ENCODE peak calls at places on chromosomes 5 and 9, in nine cellular contexts. One of them, this sample, is unnamed.

GRCh38 chr9:118929317-118929716 is 439.9 kb downstream of the BRINP1 start:
- DNase-seq in GM06990: no peak
- DNase-seq in colonic mucosa: no peak
- DNase-seq in RWPE2: no peak
- DNase-seq in fibroblast of pulmonary artery: no peak
- DNase-seq in kidney: no peak
- DNase-seq in HepG2: no peak
- DNase-seq in astrocyte of the spinal cord: peak
- DNase-seq in uterus: no peak
- DNase-seq in this sample: no peak

GRCh38 chr9:96441798-96442445 is 8.0 kb upstream of the HABP4 start:
- DNase-seq in GM06990: peak
- DNase-seq in colonic mucosa: peak
- DNase-seq in RWPE2: no peak
- DNase-seq in fibroblast of pulmonary artery: peak
- DNase-seq in kidney: no peak
- DNase-seq in HepG2: peak
- DNase-seq in astrocyte of the spinal cord: no peak
- DNase-seq in uterus: no peak
- DNase-seq in this sample: no peak

GRCh38 chr5:173919443-173919842 is 31.3 kb downstream of the CPEB4 start:
- DNase-seq in GM06990: no peak
- DNase-seq in colonic mucosa: peak
- DNase-seq in RWPE2: no peak
- DNase-seq in fibroblast of pulmonary artery: peak
- DNase-seq in kidney: no peak
- DNase-seq in HepG2: peak
- DNase-seq in astrocyte of the spinal cord: no peak
- DNase-seq in uterus: no peak
- DNase-seq in this sample: no peak

GRCh38 chr5:52799358-52799982 is 11.8 kb downstream of the ITGA1 start:
- DNase-seq in GM06990: no peak
- DNase-seq in colonic mucosa: peak
- DNase-seq in RWPE2: no peak
- DNase-seq in fibroblast of pulmonary artery: peak
- DNase-seq in kidney: peak
- DNase-seq in HepG2: peak
- DNase-seq in astrocyte of the spinal cord: peak
- DNase-seq in uterus: peak
- DNase-seq in this sample: peak

GRCh38 chr5:65480306-65480865 is 1.3 kb downstream of the ADAMTS6 start:
- DNase-seq in GM06990: peak
- DNase-seq in colonic mucosa: peak
- DNase-seq in RWPE2: peak
- DNase-seq in fibroblast of pulmonary artery: peak
- DNase-seq in kidney: peak
- DNase-seq in HepG2: peak
- DNase-seq in astrocyte of the spinal cord: peak
- DNase-seq in uterus: peak
- DNase-seq in this sample: no peak

GRCh38 chr5:93723005-93723404 is 18.4 kb downstream of the POU5F2 start:
- DNase-seq in GM06990: no peak
- DNase-seq in colonic mucosa: no peak
- DNase-seq in RWPE2: no peak
- DNase-seq in fibroblast of pulmonary artery: peak
- DNase-seq in kidney: no peak
- DNase-seq in HepG2: no peak
- DNase-seq in astrocyte of the spinal cord: no peak
- DNase-seq in uterus: no peak
- DNase-seq in this sample: no peak

GRCh38 chr5:163789870-163790269 is 284.5 kb downstream of the MAT2B start:
- DNase-seq in GM06990: no peak
- DNase-seq in colonic mucosa: no peak
- DNase-seq in RWPE2: no peak
- DNase-seq in fibroblast of pulmonary artery: peak
- DNase-seq in kidney: no peak
- DNase-seq in HepG2: no peak
- DNase-seq in astrocyte of the spinal cord: peak
- DNase-seq in uterus: no peak
- DNase-seq in this sample: no peak

GRCh38 chr9:87310827-87311564 is 186.7 kb upstream of the DAPK1 start:
- DNase-seq in GM06990: no peak
- DNase-seq in colonic mucosa: no peak
- DNase-seq in RWPE2: no peak
- DNase-seq in fibroblast of pulmonary artery: no peak
- DNase-seq in kidney: no peak
- DNase-seq in HepG2: no peak
- DNase-seq in astrocyte of the spinal cord: no peak
- DNase-seq in uterus: no peak
- DNase-seq in this sample: no peak

GRCh38 chr9:101567725-101567993 is 27.1 kb downstream of the PPP3R2 start:
- DNase-seq in GM06990: no peak
- DNase-seq in colonic mucosa: no peak
- DNase-seq in RWPE2: no peak
- DNase-seq in fibroblast of pulmonary artery: no peak
- DNase-seq in kidney: no peak
- DNase-seq in HepG2: no peak
- DNase-seq in astrocyte of the spinal cord: no peak
- DNase-seq in uterus: no peak
- DNase-seq in this sample: no peak

GRCh38 chr9:132078369-132079356 is 1.0 kb downstream of the MED27 start:
- DNase-seq in GM06990: peak
- DNase-seq in colonic mucosa: peak
- DNase-seq in RWPE2: no peak
- DNase-seq in fibroblast of pulmonary artery: peak
- DNase-seq in kidney: no peak
- DNase-seq in HepG2: no peak
- DNase-seq in astrocyte of the spinal cord: peak
- DNase-seq in uterus: no peak
- DNase-seq in this sample: no peak

GRCh38 chr9:18338042-18338441 is 135.9 kb upstream of the ADAMTSL1 start:
- DNase-seq in GM06990: no peak
- DNase-seq in colonic mucosa: no peak
- DNase-seq in RWPE2: no peak
- DNase-seq in fibroblast of pulmonary artery: no peak
- DNase-seq in kidney: no peak
- DNase-seq in HepG2: no peak
- DNase-seq in astrocyte of the spinal cord: peak
- DNase-seq in uterus: no peak
- DNase-seq in this sample: no peak

GRCh38 chr5:14266171-14266570 is 123.0 kb downstream of the TRIO start:
- DNase-seq in GM06990: no peak
- DNase-seq in colonic mucosa: no peak
- DNase-seq in RWPE2: no peak
- DNase-seq in fibroblast of pulmonary artery: no peak
- DNase-seq in kidney: no peak
- DNase-seq in HepG2: no peak
- DNase-seq in astrocyte of the spinal cord: no peak
- DNase-seq in uterus: no peak
- DNase-seq in this sample: no peak

GRCh38 chr9:90053027-90053426 is 448.2 kb downstream of the GADD45G start:
- DNase-seq in GM06990: no peak
- DNase-seq in colonic mucosa: no peak
- DNase-seq in RWPE2: no peak
- DNase-seq in fibroblast of pulmonary artery: no peak
- DNase-seq in kidney: no peak
- DNase-seq in HepG2: no peak
- DNase-seq in astrocyte of the spinal cord: no peak
- DNase-seq in uterus: no peak
- DNase-seq in this sample: no peak

GRCh38 chr9:119611564-119611963 is 242.3 kb upstream of the BRINP1 start:
- DNase-seq in GM06990: no peak
- DNase-seq in colonic mucosa: no peak
- DNase-seq in RWPE2: no peak
- DNase-seq in fibroblast of pulmonary artery: no peak
- DNase-seq in kidney: no peak
- DNase-seq in HepG2: no peak
- DNase-seq in astrocyte of the spinal cord: no peak
- DNase-seq in uterus: no peak
- DNase-seq in this sample: no peak

GRCh38 chr5:124245276-124245675 is 501.2 kb downstream of the ZNF608 start:
- DNase-seq in GM06990: no peak
- DNase-seq in colonic mucosa: no peak
- DNase-seq in RWPE2: no peak
- DNase-seq in fibroblast of pulmonary artery: no peak
- DNase-seq in kidney: no peak
- DNase-seq in HepG2: no peak
- DNase-seq in astrocyte of the spinal cord: no peak
- DNase-seq in uterus: no peak
- DNase-seq in this sample: no peak

GRCh38 chr5:164475339-164475977 is 970.0 kb downstream of the MAT2B start:
- DNase-seq in GM06990: no peak
- DNase-seq in colonic mucosa: no peak
- DNase-seq in RWPE2: no peak
- DNase-seq in fibroblast of pulmonary artery: peak
- DNase-seq in kidney: no peak
- DNase-seq in HepG2: peak
- DNase-seq in astrocyte of the spinal cord: peak
- DNase-seq in uterus: no peak
- DNase-seq in this sample: no peak

GRCh38 chr9:3401556-3401955 is 124.2 kb downstream of the RFX3 start:
- DNase-seq in GM06990: no peak
- DNase-seq in colonic mucosa: no peak
- DNase-seq in RWPE2: no peak
- DNase-seq in fibroblast of pulmonary artery: no peak
- DNase-seq in kidney: no peak
- DNase-seq in HepG2: no peak
- DNase-seq in astrocyte of the spinal cord: peak
- DNase-seq in uterus: no peak
- DNase-seq in this sample: no peak

GRCh38 chr5:178590141-178590923 is at the start of gene COL23A1:
- DNase-seq in GM06990: peak
- DNase-seq in colonic mucosa: peak
- DNase-seq in RWPE2: no peak
- DNase-seq in fibroblast of pulmonary artery: peak
- DNase-seq in kidney: peak
- DNase-seq in HepG2: no peak
- DNase-seq in astrocyte of the spinal cord: peak
- DNase-seq in uterus: peak
- DNase-seq in this sample: no peak
- TF ChIP-seq CTCF in GM06990: peak
- TF ChIP-seq CTCF in colonic mucosa: peak
- TF ChIP-seq CTCF in RWPE2: peak
- TF ChIP-seq CTCF in fibroblast of pulmonary artery: peak
- TF ChIP-seq CTCF in kidney: peak
- TF ChIP-seq CTCF in HepG2: peak
- TF ChIP-seq CTCF in astrocyte of the spinal cord: peak
- TF ChIP-seq CTCF in uterus: peak
- TF ChIP-seq CTCF in this sample: peak

GRCh38 chr9:92717201-92718085 is 47.2 kb downstream of the BICD2 start:
- DNase-seq in GM06990: peak
- DNase-seq in colonic mucosa: no peak
- DNase-seq in RWPE2: no peak
- DNase-seq in fibroblast of pulmonary artery: no peak
- DNase-seq in kidney: no peak
- DNase-seq in HepG2: no peak
- DNase-seq in astrocyte of the spinal cord: no peak
- DNase-seq in uterus: no peak
- DNase-seq in this sample: no peak

GRCh38 chr9:92714016-92714415 is 44.1 kb upstream of the IPPK start:
- DNase-seq in GM06990: no peak
- DNase-seq in colonic mucosa: no peak
- DNase-seq in RWPE2: no peak
- DNase-seq in fibroblast of pulmonary artery: no peak
- DNase-seq in kidney: no peak
- DNase-seq in HepG2: no peak
- DNase-seq in astrocyte of the spinal cord: no peak
- DNase-seq in uterus: no peak
- DNase-seq in this sample: no peak

GRCh38 chr9:92714787-92715487 is 45.0 kb upstream of the IPPK start:
- DNase-seq in GM06990: no peak
- DNase-seq in colonic mucosa: no peak
- DNase-seq in RWPE2: peak
- DNase-seq in fibroblast of pulmonary artery: no peak
- DNase-seq in kidney: peak
- DNase-seq in HepG2: no peak
- DNase-seq in astrocyte of the spinal cord: no peak
- DNase-seq in uterus: no peak
- DNase-seq in this sample: peak

GRCh38 chr9:92716557-92716956 is 46.6 kb upstream of the IPPK start:
- DNase-seq in GM06990: peak
- DNase-seq in colonic mucosa: peak
- DNase-seq in RWPE2: peak
- DNase-seq in fibroblast of pulmonary artery: peak
- DNase-seq in kidney: peak
- DNase-seq in HepG2: peak
- DNase-seq in astrocyte of the spinal cord: peak
- DNase-seq in uterus: peak
- DNase-seq in this sample: no peak

GRCh38 chr9:92715488-92716231 is 45.7 kb upstream of the IPPK start:
- DNase-seq in GM06990: no peak
- DNase-seq in colonic mucosa: peak
- DNase-seq in RWPE2: peak
- DNase-seq in fibroblast of pulmonary artery: no peak
- DNase-seq in kidney: no peak
- DNase-seq in HepG2: no peak
- DNase-seq in astrocyte of the spinal cord: no peak
- DNase-seq in uterus: no peak
- DNase-seq in this sample: no peak
- TF ChIP-seq CTCF in GM06990: no peak
- TF ChIP-seq CTCF in colonic mucosa: no peak
- TF ChIP-seq CTCF in RWPE2: no peak
- TF ChIP-seq CTCF in fibroblast of pulmonary artery: no peak
- TF ChIP-seq CTCF in kidney: no peak
- TF ChIP-seq CTCF in HepG2: no peak
- TF ChIP-seq CTCF in astrocyte of the spinal cord: no peak
- TF ChIP-seq CTCF in uterus: no peak
- TF ChIP-seq CTCF in this sample: no peak

GRCh38 chr5:135740475-135740874 is 94.0 kb upstream of the SLC25A48 start:
- DNase-seq in GM06990: no peak
- DNase-seq in colonic mucosa: peak
- DNase-seq in RWPE2: no peak
- DNase-seq in fibroblast of pulmonary artery: no peak
- DNase-seq in kidney: no peak
- DNase-seq in HepG2: no peak
- DNase-seq in astrocyte of the spinal cord: no peak
- DNase-seq in uterus: no peak
- DNase-seq in this sample: no peak
- TF ChIP-seq CTCF in GM06990: no peak
- TF ChIP-seq CTCF in colonic mucosa: no peak
- TF ChIP-seq CTCF in RWPE2: no peak
- TF ChIP-seq CTCF in fibroblast of pulmonary artery: no peak
- TF ChIP-seq CTCF in kidney: no peak
- TF ChIP-seq CTCF in HepG2: no peak
- TF ChIP-seq CTCF in astrocyte of the spinal cord: no peak
- TF ChIP-seq CTCF in uterus: no peak
- TF ChIP-seq CTCF in this sample: no peak

GRCh38 chr5:141392429-141393198 is at the start of gene PCDHGA8:
- DNase-seq in GM06990: no peak
- DNase-seq in colonic mucosa: no peak
- DNase-seq in RWPE2: no peak
- DNase-seq in fibroblast of pulmonary artery: peak
- DNase-seq in kidney: no peak
- DNase-seq in HepG2: no peak
- DNase-seq in astrocyte of the spinal cord: no peak
- DNase-seq in uterus: no peak
- DNase-seq in this sample: peak
- TF ChIP-seq CTCF in GM06990: no peak
- TF ChIP-seq CTCF in colonic mucosa: no peak
- TF ChIP-seq CTCF in RWPE2: no peak
- TF ChIP-seq CTCF in fibroblast of pulmonary artery: peak
- TF ChIP-seq CTCF in kidney: no peak
- TF ChIP-seq CTCF in HepG2: peak
- TF ChIP-seq CTCF in astrocyte of the spinal cord: peak
- TF ChIP-seq CTCF in uterus: no peak
- TF ChIP-seq CTCF in this sample: no peak

This sample was measured in chondrocyte.